ENCODE peak calls at places on chromosomes 16 and 17, in nine cellular contexts. V, Y, L, O, M, I, C, W and G are unnamed samples.
A peak's percentile ranks its signal among the peaks of the same experiment; 100 is the strongest.

GRCh38 chr16:65964752-65965151 is 401.7 kb upstream of the CDH5 start:
- DNase-seq in C (no peak), L (no peak), V (no peak), M (peak; percentile 58), O (no peak), W (no peak), Y (no peak), I (no peak), G (no peak)

GRCh38 chr17:59756236-59756818 is 48.9 kb downstream of the VMP1 start:
- DNase-seq in C (no peak), W (no peak), I (peak; percentile 66), V (peak; percentile 81), Y (no peak), L (no peak), M (no peak), O (no peak), G (no peak)

GRCh38 chr17:48718781-48719641 is 3.3 kb downstream of the PRAC1 start:
- DNase-seq in W (no peak), M (peak; percentile 90), I (no peak), Y (no peak), C (no peak), L (no peak), V (no peak), O (no peak), G (no peak)

GRCh38 chr17:59311051-59311468 is 20.4 kb upstream of the YPEL2 start:
- DNase-seq in Y (peak; percentile 73), C (peak; percentile 35), M (peak; percentile 83), L (no peak), I (peak; percentile 41), O (no peak), W (no peak), V (peak; percentile 67), G (peak; percentile 65)

GRCh38 chr16:81466351-81466960 is 21.8 kb downstream of the CMIP start:
- DNase-seq in V (peak; percentile 52), I (no peak), W (no peak), O (no peak), C (peak; percentile 21), Y (no peak), L (no peak), M (no peak), G (no peak)

GRCh38 chr17:1908699-1909309 is 79.0 kb downstream of the RPA1 start:
- DNase-seq in W (no peak), O (peak; percentile 10), V (peak; percentile 83), I (peak; percentile 39), M (peak; percentile 92), Y (peak; percentile 77), L (peak; percentile 31), C (peak; percentile 66), G (no peak)

GRCh38 chr17:12362853-12363252 is 302.8 kb upstream of the MYOCD start:
- DNase-seq in M (no peak), I (no peak), O (no peak), Y (no peak), C (no peak), V (no peak), L (no peak), W (no peak), G (no peak)

GRCh38 chr17:41496803-41497484 is 7.2 kb upstream of the KRT36 start:
- DNase-seq in Y (peak; percentile 69), C (peak; percentile 57), L (peak; percentile 45), I (no peak), M (peak; percentile 96), W (peak; percentile 4), O (peak; percentile 43), V (peak; percentile 93), G (peak; percentile 84)

GRCh38 chr17:32546031-32546444 is 59.2 kb downstream of the CDK5R1 start:
- DNase-seq in C (no peak), O (no peak), W (no peak), I (no peak), V (no peak), M (peak; percentile 86), L (no peak), Y (no peak), G (no peak)

GRCh38 chr17:41785876-41786226 is 660 bp downstream of the JUP start:
- DNase-seq in Y (no peak), W (no peak), I (no peak), L (no peak), C (no peak), O (no peak), V (no peak), M (peak; percentile 94), G (no peak)

GRCh38 chr16:8908779-8909468 is 26.8 kb downstream of the LITAFD start:
- DNase-seq in V (no peak), O (no peak), L (no peak), C (no peak), W (no peak), M (no peak), Y (no peak), I (no peak), G (no peak)

GRCh38 chr16:52450241-52450640 is 96.7 kb downstream of the TOX3 start:
- DNase-seq in M (no peak), O (no peak), V (no peak), L (no peak), Y (no peak), I (no peak), W (no peak), C (no peak), G (no peak)

GRCh38 chr17:7007143-7007542 is 5.3 kb upstream of the RNASEK start:
- DNase-seq in O (no peak), I (no peak), W (no peak), V (no peak), Y (no peak), L (no peak), C (no peak), M (no peak), G (no peak)